ENCODE peak calls at places on chromosome 18, in eight cellular contexts. P is HepG2, S is stomach, C is prostate gland, V is HCT116, F is GM12878, H is sigmoid colon, E is spleen. G is an unnamed sample.

GRCh38 chr18:47826157-47827074 is 104.0 kb downstream of the SMAD2 start:
- DNase-seq in P (no peak), S (no peak), C (no peak), V (no peak), F (no peak), H (no peak), E (no peak), G (no peak)

GRCh38 chr18:63677490-63678225 is 16.0 kb upstream of the SERPINB3 start:
- DNase-seq in P (no peak), S (no peak), C (no peak), V (no peak), F (no peak), H (no peak), E (no peak), G (no peak)

GRCh38 chr18:12479982-12480381 is 72.3 kb downstream of the PRELID3A start:
- DNase-seq in P (no peak), S (no peak), C (no peak), V (no peak), F (no peak), H (no peak), E (no peak), G (no peak)

GRCh38 chr18:40867452-40867851 is 1087.6 kb upstream of the PIK3C3 start:
- DNase-seq in P (no peak), S (no peak), C (no peak), V (no peak), F (no peak), H (no peak), E (no peak), G (no peak)

GRCh38 chr18:50558948-50559749 is 738 bp upstream of the MAPK4 start:
- DNase-seq in P (no peak), S (no peak), C (no peak), V (no peak), F (no peak), H (no peak), E (no peak), G (no peak)

GRCh38 chr18:35508746-35509338 is 11.1 kb upstream of the INO80C start:
- DNase-seq in P (no peak), S (no peak), C (no peak), V (no peak), F (no peak), H (no peak), E (no peak), G (no peak)

GRCh38 chr18:48068916-48069445 is 138.5 kb upstream of the SMAD2 start:
- DNase-seq in P (no peak), S (no peak), C (no peak), V (no peak), F (no peak), H (no peak), E (peak), G (no peak)

GRCh38 chr18:31100598-31101147 is 1.5 kb downstream of the DSC2 start:
- DNase-seq in P (peak), S (no peak), C (peak), V (no peak), F (no peak), H (no peak), E (peak), G (no peak)

GRCh38 chr18:48766487-48766886 is 184.3 kb downstream of the SMAD7 start:
- DNase-seq in P (no peak), S (no peak), C (no peak), V (no peak), F (no peak), H (no peak), E (peak), G (no peak)

GRCh38 chr18:13451661-13452447 is 233.3 kb downstream of the LDLRAD4 start:
- DNase-seq in P (no peak), S (peak), C (no peak), V (no peak), F (no peak), H (peak), E (no peak), G (no peak)

GRCh38 chr18:55001625-55002024 is 42.4 kb upstream of the CCDC68 start:
- DNase-seq in P (no peak), S (no peak), C (peak), V (no peak), F (no peak), H (no peak), E (no peak), G (no peak)

GRCh38 chr18:62616331-62616805 is 93.5 kb downstream of the ZCCHC2 start:
- DNase-seq in P (peak), S (no peak), C (no peak), V (no peak), F (no peak), H (peak), E (no peak), G (no peak)

GRCh38 chr18:31197676-31198075 is 35.0 kb upstream of the DSC1 start:
- DNase-seq in P (no peak), S (no peak), C (no peak), V (peak), F (no peak), H (no peak), E (no peak), G (no peak)

GRCh38 chr18:22563098-22563707 is 145.5 kb upstream of the CTAGE1 start:
- DNase-seq in P (peak), S (peak), C (peak), V (peak), F (peak), H (no peak), E (no peak), G (peak)
- TF ChIP-seq POLR2AphosphoS5 in P (no peak), S (no peak), C (peak), V (no peak), F (no peak), H (no peak), E (no peak), G (no peak)

DNA sequence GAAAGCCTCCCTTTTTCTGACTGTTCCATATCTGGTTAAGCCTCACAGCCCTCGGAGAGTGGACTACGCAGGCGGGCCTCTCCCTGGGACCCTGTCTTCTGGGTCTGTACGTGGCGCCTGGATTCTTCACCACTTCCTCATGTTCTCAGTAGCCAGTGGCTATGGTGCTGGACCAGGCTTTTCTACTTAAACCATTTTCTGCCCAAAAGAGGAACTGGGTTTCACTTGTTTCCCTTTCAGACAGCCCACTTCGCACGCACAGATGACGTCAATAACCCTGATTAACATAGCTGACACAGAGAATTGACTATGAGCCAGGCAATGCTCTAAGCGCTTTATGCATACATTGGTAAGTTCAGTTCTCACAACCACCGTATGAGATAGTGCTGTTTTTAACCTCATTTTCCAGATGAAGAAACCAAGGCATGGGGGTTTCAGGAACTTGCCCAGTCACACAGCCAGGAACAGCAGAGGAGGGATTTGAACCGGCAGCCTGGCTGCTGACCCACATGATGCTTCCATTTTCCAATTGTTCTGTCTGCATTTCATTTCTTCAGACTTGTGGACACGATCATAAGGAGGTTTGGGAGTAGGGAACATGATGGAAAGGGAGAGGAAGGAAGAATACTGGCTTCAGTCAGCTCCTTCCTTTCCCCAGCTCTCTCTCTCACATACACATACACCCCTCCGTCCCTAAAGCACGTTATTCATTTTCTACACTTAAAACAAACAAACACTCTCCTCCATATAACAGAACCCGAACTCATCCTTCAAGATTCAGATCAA is 41.7 kb downstream of the MYOM1 start:
- DNase-seq in P (no peak), S (peak), C (no peak), V (no peak), F (peak), H (peak), E (peak), G (no peak)
- H3K27ac ChIP-seq in P (no peak), S (peak), C (no peak), V (no peak), F (peak), H (no peak), E (peak), G (no peak)

GRCh38 chr18:3012920-3013810 is at the start of gene LPIN2:
- DNase-seq in P (peak), S (peak), C (peak), V (peak), F (peak), H (peak), E (peak), G (peak)

GRCh38 chr18:3015851-3016250 is 2.9 kb upstream of the LPIN2 start:
- DNase-seq in P (no peak), S (no peak), C (no peak), V (no peak), F (no peak), H (no peak), E (no peak), G (no peak)

GRCh38 chr18:3015203-3015590 is 2.3 kb upstream of the LPIN2 start:
- DNase-seq in P (peak), S (no peak), C (no peak), V (peak), F (no peak), H (no peak), E (no peak), G (no peak)

GRCh38 chr18:3014501-3015202 is 1.7 kb upstream of the LPIN2 start:
- DNase-seq in P (no peak), S (no peak), C (no peak), V (no peak), F (no peak), H (no peak), E (no peak), G (no peak)

DNA sequence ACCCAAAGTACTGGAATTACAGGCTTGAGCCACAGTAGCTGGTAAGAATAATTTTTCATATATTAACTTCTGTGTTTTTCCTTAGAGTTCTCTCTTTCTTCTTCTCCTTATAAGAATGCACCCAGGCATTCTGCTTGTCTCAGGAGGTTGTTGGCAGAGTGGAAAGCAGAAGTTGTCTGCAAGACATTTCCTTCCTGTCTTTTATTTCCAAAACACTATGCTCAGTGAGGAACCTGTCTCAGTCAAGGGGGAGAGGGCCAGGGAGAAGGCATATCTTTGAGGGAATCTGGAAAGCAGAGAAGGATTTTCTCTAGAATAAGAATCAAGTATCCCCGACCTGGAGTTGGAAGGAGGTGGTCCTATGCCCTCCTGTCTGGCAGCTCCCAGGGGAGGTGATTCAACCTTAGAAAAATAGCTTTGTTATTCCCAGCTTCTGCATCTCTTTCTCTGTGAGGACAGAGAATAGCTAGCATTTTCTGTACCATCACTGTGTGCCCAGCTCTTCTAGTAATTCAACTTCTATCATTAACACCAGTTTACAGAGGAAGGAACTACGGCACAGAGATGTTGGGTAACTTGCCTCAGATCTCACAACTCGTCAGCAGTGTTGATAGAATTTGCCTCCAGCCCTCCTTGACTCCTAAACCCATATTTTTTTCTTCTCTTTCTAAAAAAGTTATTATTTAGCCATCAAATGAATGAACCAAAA is 3.8 kb upstream of the LPIN2 start:
- DNase-seq in P (no peak), S (no peak), C (no peak), V (no peak), F (no peak), H (no peak), E (no peak), G (no peak)
- TF ChIP-seq POLR2AphosphoS5 in P (no peak), S (no peak), C (no peak), V (no peak), F (no peak), H (no peak), E (no peak), G (no peak)

GRCh38 chr18:9108911-9109310 is 6.4 kb downstream of the NDUFV2 start:
- DNase-seq in P (no peak), S (no peak), C (no peak), V (no peak), F (no peak), H (no peak), E (no peak), G (no peak)

GRCh38 chr18:9117980-9118841 is 15.7 kb downstream of the NDUFV2 start:
- DNase-seq in P (no peak), S (no peak), C (no peak), V (no peak), F (no peak), H (no peak), E (no peak), G (no peak)

GRCh38 chr18:9115984-9116383 is 13.5 kb downstream of the NDUFV2 start:
- DNase-seq in P (no peak), S (no peak), C (no peak), V (no peak), F (no peak), H (no peak), E (no peak), G (no peak)

GRCh38 chr18:9109523-9109922 is 7.0 kb downstream of the NDUFV2 start:
- DNase-seq in P (no peak), S (no peak), C (no peak), V (no peak), F (no peak), H (no peak), E (no peak), G (no peak)

GRCh38 chr18:9113468-9114149 is 11.1 kb downstream of the NDUFV2 start:
- DNase-seq in P (no peak), S (no peak), C (no peak), V (no peak), F (no peak), H (no peak), E (no peak), G (no peak)
- H3K27ac ChIP-seq in P (no peak), S (peak), C (no peak), V (no peak), F (peak), H (peak), E (peak), G (peak)

GRCh38 chr18:10052871-10053270 is 139.1 kb downstream of the VAPA start:
- DNase-seq in P (no peak), S (no peak), C (no peak), V (no peak), F (no peak), H (no peak), E (no peak), G (no peak)

GRCh38 chr18:10054366-10054765 is 140.6 kb downstream of the VAPA start:
- DNase-seq in P (no peak), S (no peak), C (no peak), V (no peak), F (no peak), H (no peak), E (no peak), G (no peak)

GRCh38 chr18:10053861-10054260 is 140.0 kb downstream of the VAPA start:
- DNase-seq in P (no peak), S (no peak), C (no peak), V (no peak), F (no peak), H (no peak), E (no peak), G (no peak)

GRCh38 chr18:10050956-10051355 is 137.1 kb downstream of the VAPA start:
- DNase-seq in P (no peak), S (no peak), C (no peak), V (no peak), F (no peak), H (no peak), E (no peak), G (no peak)

GRCh38 chr18:10051877-10052631 is 138.2 kb downstream of the VAPA start:
- DNase-seq in P (peak), S (peak), C (no peak), V (no peak), F (no peak), H (peak), E (no peak), G (peak)
- TF ChIP-seq POLR2AphosphoS5 in P (no peak), S (peak), C (peak), V (no peak), F (no peak), H (peak), E (no peak), G (peak)

GRCh38 chr18:45689386-45689785 is 34.6 kb upstream of the SLC14A1 start:
- DNase-seq in P (no peak), S (no peak), C (no peak), V (no peak), F (no peak), H (no peak), E (no peak), G (no peak)

GRCh38 chr18:45688113-45688512 is 35.9 kb upstream of the SLC14A1 start:
- DNase-seq in P (no peak), S (no peak), C (no peak), V (no peak), F (no peak), H (no peak), E (peak), G (no peak)

GRCh38 chr18:45688834-45689233 is 35.1 kb upstream of the SLC14A1 start:
- DNase-seq in P (no peak), S (no peak), C (no peak), V (no peak), F (no peak), H (no peak), E (peak), G (no peak)

GRCh38 chr18:45686892-45687611 is 36.9 kb upstream of the SLC14A1 start:
- DNase-seq in P (no peak), S (no peak), C (no peak), V (no peak), F (no peak), H (no peak), E (peak), G (no peak)

GRCh38 chr18:45687617-45688016 is 36.4 kb upstream of the SLC14A1 start:
- DNase-seq in P (no peak), S (no peak), C (no peak), V (no peak), F (no peak), H (no peak), E (peak), G (no peak)
- H3K27ac ChIP-seq in P (no peak), S (peak), C (no peak), V (no peak), F (peak), H (no peak), E (peak), G (no peak)